ENCODE peak calls at places on chromosomes 16 and 17, in seven cellular contexts. U, W, L, Y, E, O and T are unnamed samples.

GRCh38 chr16:67137605-67138004 is 13.2 kb downstream of the B3GNT9 start:
- DNase-seq in O (no peak), W (no peak), U (no peak), Y (no peak), E (no peak), L (no peak), T (no peak)

GRCh38 chr17:72033311-72033710 is 87.5 kb upstream of the SOX9 start:
- DNase-seq in O (no peak), U (no peak), L (no peak), Y (no peak), W (no peak), E (no peak), T (no peak)

GRCh38 chr17:77354721-77355455 is 214.1 kb downstream of the SEC14L1 start:
- DNase-seq in U (peak; percentile 20), L (no peak), O (peak; percentile 99), W (no peak), Y (peak; percentile 88), E (no peak), T (no peak)

GRCh38 chr17:54085020-54085419 is 262.3 kb downstream of the KIF2B start:
- DNase-seq in U (no peak), Y (no peak), W (no peak), O (no peak), E (no peak), L (no peak), T (no peak)

GRCh38 chr16:48536600-48537200 is 73.3 kb downstream of the N4BP1 start:
- DNase-seq in Y (peak; percentile 62), U (no peak), W (no peak), L (no peak), O (peak; percentile 48), E (no peak), T (no peak)

GRCh38 chr17:218711-219110 is 37.3 kb upstream of the DOC2B start:
- DNase-seq in U (no peak), W (no peak), Y (no peak), O (no peak), E (no peak), L (no peak), T (no peak)

GRCh38 chr16:11841026-11841425 is 10.3 kb downstream of the RSL1D1 start:
- DNase-seq in Y (no peak), U (no peak), O (no peak), W (no peak), E (no peak), L (no peak), T (no peak)

GRCh38 chr17:83176956-83177583 is 97.7 kb downstream of the METRNL start:
- DNase-seq in Y (peak; percentile 44), U (no peak), L (no peak), W (no peak), E (no peak), O (no peak), T (no peak)

GRCh38 chr16:30551781-30552180 is 6.4 kb downstream of the ZNF764 start:
- DNase-seq in L (no peak), E (no peak), W (peak; percentile 63), O (no peak), U (no peak), Y (no peak), T (peak; percentile 72)

GRCh38 chr16:78665373-78665772 is 565.9 kb downstream of the WWOX start:
- DNase-seq in O (no peak), L (no peak), U (no peak), E (no peak), W (no peak), Y (no peak), T (no peak)

GRCh38 chr17:38459556-38459955 is 31.3 kb downstream of the ARHGAP23 start:
- DNase-seq in W (no peak), U (no peak), L (no peak), Y (no peak), E (no peak), O (no peak), T (no peak)

GRCh38 chr17:72985882-72986720 is 106.4 kb downstream of the SLC39A11 start:
- DNase-seq in E (no peak), L (no peak), U (peak; percentile 45), W (peak; percentile 37), Y (peak; percentile 70), O (peak; percentile 85), T (peak; percentile 85)

GRCh38 chr16:3722508-3722907 is 5.2 kb upstream of the TRAP1 start:
- DNase-seq in Y (no peak), E (no peak), L (no peak), O (no peak), W (no peak), U (no peak), T (no peak)

GRCh38 chr16:20969386-20969785 is 68.8 kb downstream of the LYRM1 start:
- DNase-seq in E (no peak), U (no peak), L (no peak), O (no peak), Y (no peak), W (no peak), T (no peak)

GRCh38 chr17:2380225-2380922 is 20.5 kb downstream of the MNT start:
- DNase-seq in L (no peak), W (no peak), Y (no peak), O (no peak), E (no peak), U (no peak), T (no peak)

GRCh38 chr17:48907713-48908046 is 527 bp upstream of the UBE2Z start:
- DNase-seq in L (no peak), O (peak; percentile 76), U (no peak), E (peak; percentile 64), W (no peak), Y (no peak), T (no peak)

GRCh38 chr17:21214777-21215541 is 998 bp upstream of the TMEM11 start:
- DNase-seq in L (no peak), W (no peak), Y (no peak), O (no peak), U (peak; percentile 25), E (no peak), T (peak; percentile 53)

GRCh38 chr17:6502871-6503509 is 53.4 kb downstream of the PITPNM3 start:
- DNase-seq in O (no peak), U (no peak), E (no peak), W (no peak), Y (no peak), L (no peak), T (no peak)

GRCh38 chr17:48194097-48194550 is 86.6 kb downstream of the SNX11 start:
- DNase-seq in O (peak; percentile 72), W (no peak), U (no peak), E (no peak), Y (no peak), L (no peak), T (no peak)

GRCh38 chr17:20118280-20118679 is 109.1 kb downstream of the SPECC1 start:
- DNase-seq in O (no peak), Y (no peak), U (no peak), E (no peak), L (no peak), W (no peak), T (no peak)

GRCh38 chr17:80840011-80840410 is 151.6 kb upstream of the CHMP6 start:
- DNase-seq in E (no peak), Y (no peak), W (no peak), L (no peak), O (no peak), U (no peak), T (no peak)

GRCh38 chr17:31309525-31309924 is 4.3 kb downstream of the EVI2B start:
- DNase-seq in Y (no peak), O (no peak), E (no peak), L (no peak), W (no peak), U (no peak), T (peak; percentile 25)

GRCh38 chr16:66678314-66678713 is 18.2 kb downstream of the CMTM4 start:
- DNase-seq in O (no peak), U (no peak), L (no peak), E (no peak), W (no peak), Y (no peak), T (no peak)

DNA sequence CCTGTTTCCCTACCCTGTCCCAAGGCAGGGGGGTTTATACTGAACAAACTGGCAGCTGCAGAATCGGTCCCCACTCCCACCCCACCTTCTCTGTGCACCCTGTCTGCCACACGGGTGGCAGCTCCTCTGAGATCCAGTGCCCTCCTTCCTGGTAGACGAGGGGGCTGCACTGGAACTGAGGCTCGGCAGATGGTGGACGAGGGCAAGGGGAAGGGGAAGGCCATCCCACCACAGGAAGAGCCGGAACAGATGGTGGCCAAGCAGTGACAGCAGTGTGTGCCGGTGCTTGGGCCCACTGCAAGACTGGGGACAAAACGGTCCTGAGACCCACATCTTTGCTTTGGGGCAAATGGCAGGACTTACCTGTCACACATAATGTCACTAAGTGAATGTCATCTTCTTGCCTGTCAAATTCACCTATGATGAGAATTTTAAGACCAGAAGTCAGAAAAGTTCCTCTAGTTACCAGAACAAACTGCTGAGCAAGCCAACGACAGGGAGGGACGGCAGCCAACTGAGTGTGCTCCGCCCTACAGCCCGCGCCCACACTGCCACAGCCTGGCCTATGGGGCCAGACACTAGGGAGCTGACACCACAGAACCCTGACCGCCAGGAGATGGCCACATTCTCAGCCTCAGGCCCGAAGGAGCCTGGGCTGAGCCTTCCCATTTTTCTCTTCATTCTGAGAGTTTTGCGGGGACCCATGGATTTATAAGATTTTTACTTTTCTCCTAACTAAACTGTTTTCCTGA is 14.4 kb downstream of the NTAN1 start:
- DNase-seq in W (no peak), U (no peak), E (no peak), O (peak; percentile 63), Y (peak; percentile 89), L (no peak), T (no peak)
- TF ChIP-seq CTCF in W (no peak), U (no peak), E (no peak), O (peak; percentile 4), Y (no peak), L (no peak), T (no peak)

GRCh38 chr17:11298401-11298800 is 57.4 kb downstream of the SHISA6 start:
- DNase-seq in U (no peak), Y (no peak), E (no peak), O (no peak), L (no peak), W (no peak), T (no peak)
- TF ChIP-seq CTCF in U (no peak), Y (no peak), E (no peak), O (no peak), L (no peak), W (no peak), T (no peak)

GRCh38 chr16:16137110-16137509 is 86.2 kb downstream of the ABCC6 start:
- DNase-seq in Y (no peak), E (no peak), W (no peak), L (no peak), O (no peak), U (no peak), T (no peak)
- TF ChIP-seq CTCF in Y (no peak), E (no peak), W (no peak), L (no peak), O (no peak), U (no peak), T (no peak)

DNA sequence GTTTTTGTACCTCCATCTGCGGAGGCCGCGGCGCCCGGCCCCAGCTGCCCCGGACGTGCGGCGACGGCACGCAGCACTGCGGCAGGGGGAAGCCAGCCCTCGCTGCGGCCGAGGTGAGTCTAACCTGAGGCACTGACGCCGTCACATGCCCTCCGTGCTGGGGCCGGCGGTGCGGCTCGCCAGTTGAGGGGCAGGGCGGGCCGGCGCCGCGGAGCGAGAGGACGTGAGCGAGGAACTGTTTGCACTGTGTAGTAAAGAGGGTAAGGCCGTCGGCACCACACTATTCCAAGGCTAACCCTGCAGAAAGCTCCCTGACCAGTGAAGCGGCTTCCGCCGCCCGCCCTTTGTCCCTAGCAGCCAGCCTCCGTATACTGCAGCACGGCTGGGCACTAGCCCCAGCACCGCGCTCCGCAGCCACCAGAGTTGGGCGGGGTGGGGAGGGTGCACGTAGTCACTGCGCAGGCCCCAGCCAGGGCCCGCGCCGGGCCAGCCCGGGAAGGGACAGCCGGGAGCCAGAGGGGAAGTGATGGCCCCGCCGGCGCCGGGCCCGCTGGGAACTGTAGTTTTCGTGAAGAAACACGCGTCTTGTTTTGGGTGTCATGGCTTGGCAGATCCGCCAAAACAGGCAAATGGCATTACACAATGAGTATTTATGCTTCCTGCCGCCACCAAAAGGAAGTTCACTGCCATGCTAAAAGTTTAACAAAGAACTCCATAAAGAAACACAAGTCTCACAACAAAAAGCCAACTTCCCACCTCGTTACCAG is 580 bp upstream of the KANSL1 start:
- DNase-seq in L (peak; percentile 63), Y (peak; percentile 97), U (peak; percentile 89), O (peak; percentile 98), W (peak; percentile 93), E (peak; percentile 90), T (peak; percentile 94)
- TF ChIP-seq CTCF in L (no peak), Y (no peak), U (peak; percentile 52), O (peak; percentile 15), W (no peak), E (no peak), T (peak; percentile 13)